ENCODE peak calls at places on chromosomes 7 and 10, in five cellular contexts. One of them, this sample, is unnamed.

GRCh38 chr10:71279590-71280170 is 39.4 kb upstream of the SLC29A3 start:
- DNase-seq in heart left ventricle: no peak
- DNase-seq in WTC11: no peak
- DNase-seq in cardiac fibroblast: no peak
- DNase-seq in K562: no peak
- DNase-seq in this sample: no peak

GRCh38 chr7:23944131-23944530 is 234.1 kb downstream of the STK31 start:
- DNase-seq in heart left ventricle: no peak
- DNase-seq in WTC11: no peak
- DNase-seq in cardiac fibroblast: no peak
- DNase-seq in K562: no peak
- DNase-seq in this sample: no peak

GRCh38 chr10:128823201-128823600 is 643.8 kb upstream of the MGMT start:
- DNase-seq in heart left ventricle: no peak
- DNase-seq in WTC11: no peak
- DNase-seq in cardiac fibroblast: no peak
- DNase-seq in K562: no peak
- DNase-seq in this sample: no peak

GRCh38 chr7:51706851-51707250 is 390.2 kb upstream of the COBL start:
- DNase-seq in heart left ventricle: no peak
- DNase-seq in WTC11: no peak
- DNase-seq in cardiac fibroblast: no peak
- DNase-seq in K562: no peak
- DNase-seq in this sample: no peak

GRCh38 chr10:119342017-119342734 is 134.8 kb downstream of the GRK5 start:
- DNase-seq in heart left ventricle: peak
- DNase-seq in WTC11: no peak
- DNase-seq in cardiac fibroblast: no peak
- DNase-seq in K562: no peak
- DNase-seq in this sample: no peak

GRCh38 chr7:15920953-15921352 is 234.5 kb upstream of the MEOX2 start:
- DNase-seq in heart left ventricle: no peak
- DNase-seq in WTC11: no peak
- DNase-seq in cardiac fibroblast: no peak
- DNase-seq in K562: no peak
- DNase-seq in this sample: no peak

GRCh38 chr10:131580674-131581073 is 269.2 kb upstream of the TCERG1L start:
- DNase-seq in heart left ventricle: no peak
- DNase-seq in WTC11: no peak
- DNase-seq in cardiac fibroblast: no peak
- DNase-seq in K562: no peak
- DNase-seq in this sample: no peak

GRCh38 chr7:118671149-118671548 is 446.6 kb downstream of the ANKRD7 start:
- DNase-seq in heart left ventricle: no peak
- DNase-seq in WTC11: no peak
- DNase-seq in cardiac fibroblast: no peak
- DNase-seq in K562: no peak
- DNase-seq in this sample: no peak

GRCh38 chr7:43870316-43870715 is 999 bp upstream of the MRPS24 start:
- DNase-seq in heart left ventricle: no peak
- DNase-seq in WTC11: no peak
- DNase-seq in cardiac fibroblast: no peak
- DNase-seq in K562: no peak
- DNase-seq in this sample: no peak

GRCh38 chr10:119700321-119700954 is 25.4 kb upstream of the INPP5F start:
- DNase-seq in heart left ventricle: no peak
- DNase-seq in WTC11: no peak
- DNase-seq in cardiac fibroblast: no peak
- DNase-seq in K562: no peak
- DNase-seq in this sample: no peak

GRCh38 chr7:39324134-39324760 is 242.0 kb upstream of the YAE1 start:
- DNase-seq in heart left ventricle: no peak
- DNase-seq in WTC11: no peak
- DNase-seq in cardiac fibroblast: no peak
- DNase-seq in K562: no peak
- DNase-seq in this sample: no peak

GRCh38 chr10:28587970-28588290 is 55.0 kb downstream of the WAC start:
- DNase-seq in heart left ventricle: no peak
- DNase-seq in WTC11: no peak
- DNase-seq in cardiac fibroblast: peak
- DNase-seq in K562: no peak
- DNase-seq in this sample: peak

GRCh38 chr7:131533566-131534561 is 22.6 kb downstream of the PODXL start:
- DNase-seq in heart left ventricle: no peak
- DNase-seq in WTC11: no peak
- DNase-seq in cardiac fibroblast: no peak
- DNase-seq in K562: no peak
- DNase-seq in this sample: no peak

GRCh38 chr10:59709472-59710125 is at the start of gene SLC16A9:
- DNase-seq in heart left ventricle: peak
- DNase-seq in WTC11: peak
- DNase-seq in cardiac fibroblast: peak
- DNase-seq in K562: peak
- DNase-seq in this sample: no peak

GRCh38 chr7:42082144-42082543 is 154.9 kb downstream of the GLI3 start:
- DNase-seq in heart left ventricle: no peak
- DNase-seq in WTC11: no peak
- DNase-seq in cardiac fibroblast: peak
- DNase-seq in K562: no peak
- DNase-seq in this sample: no peak

GRCh38 chr10:124987788-124988187 is 45.9 kb downstream of the ZRANB1 start:
- DNase-seq in heart left ventricle: no peak
- DNase-seq in WTC11: no peak
- DNase-seq in cardiac fibroblast: no peak
- DNase-seq in K562: no peak
- DNase-seq in this sample: no peak

GRCh38 chr7:22725585-22725984 is 1.4 kb upstream of the IL6 start:
- DNase-seq in heart left ventricle: no peak
- DNase-seq in WTC11: no peak
- DNase-seq in cardiac fibroblast: peak
- DNase-seq in K562: peak
- DNase-seq in this sample: no peak

GRCh38 chr7:22348379-22348778 is 8.6 kb downstream of the RAPGEF5 start:
- DNase-seq in heart left ventricle: no peak
- DNase-seq in WTC11: no peak
- DNase-seq in cardiac fibroblast: no peak
- DNase-seq in K562: peak
- DNase-seq in this sample: no peak

GRCh38 chr7:128869138-128869943 is 6.7 kb downstream of the ATP6V1F start:
- DNase-seq in heart left ventricle: peak
- DNase-seq in WTC11: peak
- DNase-seq in cardiac fibroblast: peak
- DNase-seq in K562: peak
- DNase-seq in this sample: no peak

GRCh38 chr10:101451589-101452190 is 97.7 kb downstream of the BTRC start:
- DNase-seq in heart left ventricle: no peak
- DNase-seq in WTC11: no peak
- DNase-seq in cardiac fibroblast: no peak
- DNase-seq in K562: no peak
- DNase-seq in this sample: no peak

GRCh38 chr7:156031679-156032478 is 219.6 kb upstream of the SHH start:
- DNase-seq in heart left ventricle: no peak
- DNase-seq in WTC11: no peak
- DNase-seq in cardiac fibroblast: no peak
- DNase-seq in K562: no peak
- DNase-seq in this sample: no peak

GRCh38 chr7:7641129-7641663 is 644 bp downstream of the UMAD1 start:
- DNase-seq in heart left ventricle: no peak
- DNase-seq in WTC11: peak
- DNase-seq in cardiac fibroblast: peak
- DNase-seq in K562: no peak
- DNase-seq in this sample: no peak

GRCh38 chr7:47290466-47290865 is 291.4 kb downstream of the TNS3 start:
- DNase-seq in heart left ventricle: no peak
- DNase-seq in WTC11: no peak
- DNase-seq in cardiac fibroblast: no peak
- DNase-seq in K562: no peak
- DNase-seq in this sample: no peak

GRCh38 chr10:25014579-25014978 is 1.4 kb downstream of the ENKUR start:
- DNase-seq in heart left ventricle: no peak
- DNase-seq in WTC11: no peak
- DNase-seq in cardiac fibroblast: no peak
- DNase-seq in K562: no peak
- DNase-seq in this sample: no peak

GRCh38 chr7:1425292-1426136 is 33.8 kb downstream of the MICALL2 start:
- DNase-seq in heart left ventricle: no peak
- DNase-seq in WTC11: peak
- DNase-seq in cardiac fibroblast: no peak
- DNase-seq in K562: peak
- DNase-seq in this sample: no peak

GRCh38 chr7:50531928-50532327 is 33.3 kb downstream of the DDC start:
- DNase-seq in heart left ventricle: no peak
- DNase-seq in WTC11: no peak
- DNase-seq in cardiac fibroblast: no peak
- DNase-seq in K562: no peak
- DNase-seq in this sample: no peak

GRCh38 chr10:87816842-87817178 is 1.2 kb downstream of the ATAD1 start:
- DNase-seq in heart left ventricle: no peak
- DNase-seq in WTC11: no peak
- DNase-seq in cardiac fibroblast: no peak
- DNase-seq in K562: no peak
- DNase-seq in this sample: no peak
- TF ChIP-seq CTCF in heart left ventricle: no peak
- TF ChIP-seq CTCF in WTC11: no peak
- TF ChIP-seq CTCF in cardiac fibroblast: no peak
- TF ChIP-seq CTCF in K562: no peak
- TF ChIP-seq CTCF in this sample: no peak

DNA sequence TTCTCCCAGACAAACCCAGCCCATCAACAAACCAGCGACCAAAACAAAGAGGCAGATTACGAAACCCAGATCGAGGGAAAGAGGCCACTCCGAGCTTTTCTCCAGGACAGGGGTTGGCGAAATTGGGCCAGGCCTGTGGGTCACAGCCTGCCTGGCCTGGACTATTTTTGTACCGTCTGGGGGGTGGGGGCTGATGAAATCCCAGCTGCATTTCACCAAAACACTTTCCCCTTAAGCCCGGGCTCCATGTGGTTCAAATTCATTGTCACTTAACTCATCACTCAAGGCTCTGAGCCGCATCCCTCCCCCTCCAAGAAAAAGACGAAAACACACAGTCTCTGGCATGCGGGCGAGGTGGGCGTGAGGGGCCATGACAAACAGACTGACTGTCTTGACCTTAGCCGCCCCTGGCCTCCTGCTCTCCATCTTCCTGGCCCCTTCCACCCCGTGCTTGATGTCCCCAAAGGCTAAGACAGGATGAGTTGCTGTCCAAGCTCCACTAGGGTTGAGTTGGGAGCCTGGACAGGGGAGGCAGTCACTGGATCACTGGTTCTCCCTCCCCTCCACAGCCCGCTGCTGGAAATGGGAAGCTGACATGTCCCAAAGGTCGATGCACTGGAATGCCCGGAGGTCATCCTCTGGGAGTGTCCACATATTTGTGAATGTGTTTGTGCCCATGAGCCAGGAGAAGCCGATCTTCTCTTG is 19.2 kb downstream of the TMEM270 start:
- DNase-seq in heart left ventricle: peak
- DNase-seq in WTC11: no peak
- DNase-seq in cardiac fibroblast: peak
- DNase-seq in K562: no peak
- DNase-seq in this sample: peak
- TF ChIP-seq CTCF in heart left ventricle: no peak
- TF ChIP-seq CTCF in WTC11: no peak
- TF ChIP-seq CTCF in cardiac fibroblast: no peak
- TF ChIP-seq CTCF in K562: no peak
- TF ChIP-seq CTCF in this sample: no peak

GRCh38 chr7:72476608-72477305 is 64.6 kb upstream of the CALN1 start:
- DNase-seq in heart left ventricle: no peak
- DNase-seq in WTC11: no peak
- DNase-seq in cardiac fibroblast: no peak
- DNase-seq in K562: no peak
- DNase-seq in this sample: no peak
- TF ChIP-seq CTCF in heart left ventricle: no peak
- TF ChIP-seq CTCF in WTC11: peak
- TF ChIP-seq CTCF in cardiac fibroblast: no peak
- TF ChIP-seq CTCF in K562: peak
- TF ChIP-seq CTCF in this sample: no peak

GRCh38 chr10:78727251-78727650 is 341.5 kb upstream of the ZMIZ1 start:
- DNase-seq in heart left ventricle: no peak
- DNase-seq in WTC11: no peak
- DNase-seq in cardiac fibroblast: no peak
- DNase-seq in K562: no peak
- DNase-seq in this sample: no peak
- TF ChIP-seq CTCF in heart left ventricle: no peak
- TF ChIP-seq CTCF in WTC11: no peak
- TF ChIP-seq CTCF in cardiac fibroblast: no peak
- TF ChIP-seq CTCF in K562: no peak
- TF ChIP-seq CTCF in this sample: no peak

DNA sequence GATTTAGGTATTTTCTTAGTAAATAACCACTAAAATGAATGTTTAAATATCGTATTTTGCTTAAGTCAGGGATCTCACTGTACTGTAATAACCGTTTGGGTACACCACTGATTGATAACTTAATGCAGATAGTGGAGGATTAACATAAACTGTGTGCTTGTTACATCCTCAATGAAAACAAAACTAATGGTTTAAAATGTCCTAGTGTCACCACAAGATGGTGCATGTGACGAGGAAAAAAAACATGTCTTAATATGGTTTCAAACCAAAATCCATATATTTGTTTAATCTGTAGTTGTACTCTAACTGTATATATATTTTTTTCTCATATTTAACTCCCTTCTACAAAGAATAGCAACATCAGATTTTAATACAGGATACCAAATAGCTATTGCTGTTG is 19.2 kb downstream of the ARMC10 start:
- DNase-seq in heart left ventricle: no peak
- DNase-seq in WTC11: no peak
- DNase-seq in cardiac fibroblast: peak
- DNase-seq in K562: no peak
- DNase-seq in this sample: no peak
- TF ChIP-seq CTCF in heart left ventricle: no peak
- TF ChIP-seq CTCF in WTC11: no peak
- TF ChIP-seq CTCF in cardiac fibroblast: peak
- TF ChIP-seq CTCF in K562: no peak
- TF ChIP-seq CTCF in this sample: no peak

DNA sequence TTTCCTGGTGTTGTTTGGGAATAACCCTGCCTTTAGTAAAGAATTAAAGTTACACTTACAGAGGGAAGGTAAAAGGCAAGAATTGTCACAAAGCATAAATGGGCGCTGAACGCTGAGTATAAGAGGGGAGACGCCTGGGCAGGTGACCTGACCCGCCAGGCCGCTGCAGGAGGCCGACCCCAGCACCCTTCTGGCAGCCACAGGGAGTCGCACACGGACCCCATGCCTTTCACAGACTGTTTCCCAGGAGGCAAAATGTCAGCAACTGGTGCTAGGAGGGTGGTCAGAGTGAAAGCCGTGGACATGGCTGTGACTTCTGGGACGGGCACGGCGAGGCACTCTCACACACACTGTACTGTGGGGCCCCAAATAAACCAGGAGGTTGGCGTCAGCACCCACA is 288.2 kb downstream of the WDR37 start:
- DNase-seq in heart left ventricle: no peak
- DNase-seq in WTC11: no peak
- DNase-seq in cardiac fibroblast: no peak
- DNase-seq in K562: no peak
- DNase-seq in this sample: no peak
- TF ChIP-seq CTCF in heart left ventricle: no peak
- TF ChIP-seq CTCF in WTC11: no peak
- TF ChIP-seq CTCF in cardiac fibroblast: no peak
- TF ChIP-seq CTCF in K562: no peak
- TF ChIP-seq CTCF in this sample: no peak